ENCODE peak calls at places on chromosomes 16 and 17, in four cellular contexts. J is dorsolateral prefrontal cortex, S is cardiac muscle cell, T is sigmoid colon. E is an unnamed sample.
A peak's percentile ranks its signal among the peaks of the same experiment; 100 is the strongest.

GRCh38 chr17:76671912-76672262 is 28.3 kb upstream of the ST6GALNAC1 start:
- DNase-seq in S (no peak), T (no peak), J (no peak), E (no peak)

GRCh38 chr16:85187002-85187401 is 74.7 kb upstream of the CIBAR2 start:
- DNase-seq in J (no peak), T (peak; percentile 84), S (peak; percentile 65), E (peak; percentile 42)

GRCh38 chr17:49993423-49994037 is 1.5 kb downstream of the DLX3 start:
- DNase-seq in T (no peak), S (peak; percentile 66), J (no peak), E (peak; percentile 56)

GRCh38 chr17:70868134-70868533 is 698.8 kb downstream of the KCNJ2 start:
- DNase-seq in T (no peak), J (no peak), S (no peak), E (no peak)

GRCh38 chr17:80871341-80871740 is 120.3 kb upstream of the CHMP6 start:
- DNase-seq in T (peak; percentile 57), J (no peak), S (no peak), E (no peak)

GRCh38 chr16:51931596-51931995 is 615.3 kb downstream of the TOX3 start:
- DNase-seq in S (no peak), J (no peak), T (no peak), E (no peak)

GRCh38 chr16:20704281-20704680 is 6.8 kb upstream of the ACSM1 start:
- DNase-seq in S (no peak), J (no peak), T (no peak), E (no peak)

GRCh38 chr16:4053663-4054479 is 62.4 kb downstream of the ADCY9 start:
- DNase-seq in T (peak; percentile 85), J (no peak), S (no peak), E (peak; percentile 95)

DNA sequence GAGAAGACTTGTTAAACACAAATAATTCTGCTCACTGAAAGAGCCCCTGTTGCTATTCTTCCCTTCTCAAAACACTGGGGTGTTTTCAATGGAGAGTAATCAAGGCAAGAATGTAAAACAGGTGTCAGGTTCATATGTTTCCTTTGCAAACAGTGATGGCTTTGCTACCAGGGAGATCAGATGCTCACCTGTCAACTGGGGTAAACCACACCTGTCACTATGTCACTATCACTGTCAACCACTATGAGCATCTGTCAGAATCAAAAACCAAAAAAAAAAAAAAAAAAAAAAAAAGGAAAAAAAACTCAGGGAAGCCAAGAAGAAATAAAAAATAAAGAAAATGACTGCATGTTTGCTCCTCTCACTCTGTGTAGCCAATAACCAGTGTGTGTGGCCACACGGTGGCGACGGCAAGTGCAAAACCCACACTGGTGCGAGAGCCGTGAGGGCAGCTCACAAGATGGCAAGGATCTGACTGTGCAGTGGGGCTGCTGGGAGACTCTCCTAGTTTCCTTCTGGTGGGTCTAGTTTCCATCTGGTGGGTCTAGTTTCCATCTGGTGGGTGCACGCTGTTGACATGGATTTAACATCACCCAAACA is 22.7 kb downstream of the USP22 start:
- DNase-seq in T (peak; percentile 73), S (no peak), J (peak; percentile 74), E (no peak)
- TF ChIP-seq CTCF in T (peak; percentile 24), S (peak; percentile 34), J (peak; percentile 40), E (peak; percentile 24)

GRCh38 chr16:89170346-89171215 is 967 bp upstream of the CDH15 start:
- DNase-seq in T (no peak), S (no peak), J (no peak), E (peak; percentile 33)
- H3K4me3 ChIP-seq in T (no peak overlapping the region), S (peak overlapping the region; percentile 23), J (peak overlapping the region; percentile 34), E (no peak overlapping the region)

DNA sequence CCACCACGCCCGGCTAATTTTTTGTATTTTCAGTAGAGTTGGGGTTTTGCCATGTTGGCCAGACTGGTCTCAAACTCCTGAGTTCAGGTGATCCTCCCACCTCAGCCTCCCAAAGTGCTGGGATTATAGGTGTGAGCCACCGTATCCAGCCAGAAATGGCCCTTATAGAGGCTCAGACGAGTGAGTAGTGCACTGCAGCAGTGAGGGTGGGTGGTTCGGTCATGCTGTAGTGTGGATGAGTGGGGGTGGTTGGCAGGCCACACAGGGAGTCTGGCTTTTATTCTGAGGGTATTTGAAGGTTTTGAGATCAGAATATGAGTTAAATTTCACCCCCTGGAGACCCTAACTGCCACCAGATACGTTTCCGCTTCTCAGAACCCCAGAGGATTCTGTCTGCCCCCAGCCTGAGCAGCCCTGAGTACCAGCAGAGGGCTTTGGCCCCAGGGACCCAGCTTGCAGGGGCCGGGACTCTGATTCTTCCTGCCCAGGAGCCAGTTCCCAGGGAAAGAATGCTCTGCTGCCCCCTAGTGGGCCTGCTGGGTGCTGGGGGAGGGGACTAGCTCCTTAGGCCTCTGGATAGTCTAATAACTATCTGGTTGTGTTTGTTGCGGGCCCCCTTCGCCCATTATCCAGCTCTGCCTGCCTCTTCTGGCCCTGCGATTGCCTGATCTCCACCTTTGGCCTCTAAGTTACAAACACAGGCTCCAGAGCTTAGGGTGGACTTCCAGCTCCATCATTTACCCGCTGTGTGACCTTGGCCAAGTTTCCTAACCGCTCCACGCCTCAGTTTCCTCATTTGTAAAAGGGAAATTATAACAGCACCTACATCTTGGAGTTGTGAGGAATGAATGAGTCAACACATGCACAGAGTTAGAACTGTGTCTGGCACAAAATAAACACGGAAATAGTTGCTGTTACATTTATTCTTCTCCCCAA is 2.0 kb downstream of the ZNF771 start:
- DNase-seq in T (peak; percentile 94), S (peak; percentile 93), J (peak; percentile 88), E (peak; percentile 85)
- TF ChIP-seq CTCF in T (peak; percentile 97), S (peak; percentile 98), J (peak; percentile 82), E (peak; percentile 95)

DNA sequence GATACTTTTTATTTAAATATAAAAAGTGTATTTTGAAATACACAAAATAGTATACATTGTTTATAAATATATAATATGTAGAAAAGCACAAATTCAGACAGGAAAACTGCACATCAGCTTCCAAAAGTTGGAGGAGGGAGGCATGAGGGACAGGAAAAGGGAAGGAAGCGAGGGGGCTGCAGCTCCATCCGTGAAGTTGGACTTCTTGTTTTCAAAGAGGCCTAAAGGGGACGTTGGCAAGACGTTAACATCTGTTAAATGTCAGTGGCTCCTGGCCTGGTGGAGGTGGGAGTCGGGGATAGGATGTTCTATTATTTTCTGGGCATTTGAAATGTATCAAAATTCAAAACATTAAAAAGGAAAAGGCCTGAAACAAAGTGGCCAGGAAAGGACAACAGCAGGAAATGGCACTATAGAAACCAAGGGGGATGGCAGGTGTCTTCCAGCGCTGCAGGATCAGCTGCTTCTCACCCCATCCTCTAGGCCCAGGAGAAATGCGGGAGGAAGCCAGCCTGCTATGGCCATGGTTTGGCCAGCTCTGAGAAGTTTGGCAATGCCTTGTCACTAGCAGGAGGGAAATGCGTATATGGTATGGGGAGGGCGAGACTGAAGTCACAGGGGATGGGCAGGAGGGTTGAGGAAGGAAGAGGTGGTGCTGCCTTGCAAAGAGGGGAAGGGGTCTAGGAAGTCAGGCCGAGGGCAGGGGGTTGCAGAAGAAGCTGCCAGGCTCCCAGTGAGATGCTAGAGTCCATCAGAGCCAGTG is 6.4 kb downstream of the CMTM2 start:
- DNase-seq in T (no peak), S (no peak), J (no peak), E (no peak)
- H3K4me3 ChIP-seq in T (no peak overlapping the region), S (no peak overlapping the region), J (no peak overlapping the region), E (no peak overlapping the region)

DNA sequence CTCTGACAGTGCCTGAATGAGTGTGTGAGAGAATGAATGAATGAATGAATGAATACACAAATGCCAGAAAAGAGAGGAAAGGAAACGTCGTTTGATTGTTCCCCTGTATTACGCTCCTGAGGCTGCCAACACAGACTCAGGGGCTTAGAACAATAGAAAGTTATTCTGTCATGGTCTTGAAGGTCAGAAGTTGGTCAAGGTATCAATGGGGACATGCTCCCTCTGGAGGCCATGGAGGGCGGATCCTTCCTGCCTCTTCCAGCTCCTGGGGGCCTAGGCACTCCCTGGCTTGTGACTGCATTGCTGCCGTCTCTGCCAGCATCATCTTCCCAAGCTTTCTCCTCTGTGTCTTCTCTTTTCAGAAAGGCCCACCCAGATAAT is 1.5 kb upstream of the SLC38A8 start:
- DNase-seq in J (no peak), S (peak; percentile 51), T (no peak), E (peak; percentile 22)
- TF ChIP-seq CTCF in J (no peak), S (peak; percentile 40), T (no peak), E (peak; percentile 21)

E was measured in epithelial cell of esophagus.